ENCODE peak calls at places on chromosomes 3 and 15, in seven cellular contexts. Z is breast epithelium, O is PC-9, K is H9, R is tibial artery, L is heart right ventricle, X is cardiac muscle cell. V is an unnamed sample. For H3K4me1 and H3K27me3, the result is how much of the 10 kb centered on the place peaks cover.

GRCh38 chr15:38912067-38912466 is 347.5 kb upstream of the RASGRP1 start:
- DNase-seq in Z (no peak), O (no peak), K (no peak), R (no peak), L (no peak), X (no peak), V (no peak)

GRCh38 chr3:101072299-101072698 is 79.1 kb upstream of the ABI3BP start:
- DNase-seq in Z (no peak), O (no peak), K (no peak), R (no peak), L (no peak), X (no peak), V (no peak)

GRCh38 chr3:104696470-104696869 is 670.2 kb upstream of the ALCAM start:
- DNase-seq in Z (no peak), O (no peak), K (peak), R (no peak), L (no peak), X (no peak), V (no peak)

GRCh38 chr3:197103766-197104165 is 74.1 kb upstream of the MELTF start:
- DNase-seq in Z (no peak), O (no peak), K (no peak), R (no peak), L (no peak), X (no peak), V (no peak)

GRCh38 chr3:3189961-3190360 is 10.5 kb upstream of the CRBN start:
- DNase-seq in Z (no peak), O (no peak), K (no peak), R (no peak), L (no peak), X (no peak), V (no peak)

GRCh38 chr3:30078736-30079135 is 527.7 kb upstream of the TGFBR2 start:
- DNase-seq in Z (no peak), O (no peak), K (no peak), R (no peak), L (no peak), X (no peak), V (no peak)

GRCh38 chr3:182148360-182148759 is 436.6 kb downstream of the SOX2 start:
- DNase-seq in Z (no peak), O (no peak), K (no peak), R (no peak), L (no peak), X (no peak), V (no peak)

GRCh38 chr3:19798324-19798723 is 135.7 kb downstream of the EFHB start:
- DNase-seq in Z (no peak), O (no peak), K (no peak), R (no peak), L (no peak), X (no peak), V (no peak)

GRCh38 chr15:90192961-90193786 is 8.0 kb upstream of the SEMA4B start:
- DNase-seq in Z (no peak), O (no peak), K (no peak), R (peak), L (no peak), X (no peak), V (peak)

GRCh38 chr15:78213956-78214355 is 20.4 kb downstream of the ACSBG1 start:
- DNase-seq in Z (peak), O (no peak), K (no peak), R (no peak), L (no peak), X (no peak), V (no peak)
- H3K4me1 ChIP-seq in Z (under half), O (half or more), K (under half), R (under half), L (under half), X (under half), V (under half)

DNA sequence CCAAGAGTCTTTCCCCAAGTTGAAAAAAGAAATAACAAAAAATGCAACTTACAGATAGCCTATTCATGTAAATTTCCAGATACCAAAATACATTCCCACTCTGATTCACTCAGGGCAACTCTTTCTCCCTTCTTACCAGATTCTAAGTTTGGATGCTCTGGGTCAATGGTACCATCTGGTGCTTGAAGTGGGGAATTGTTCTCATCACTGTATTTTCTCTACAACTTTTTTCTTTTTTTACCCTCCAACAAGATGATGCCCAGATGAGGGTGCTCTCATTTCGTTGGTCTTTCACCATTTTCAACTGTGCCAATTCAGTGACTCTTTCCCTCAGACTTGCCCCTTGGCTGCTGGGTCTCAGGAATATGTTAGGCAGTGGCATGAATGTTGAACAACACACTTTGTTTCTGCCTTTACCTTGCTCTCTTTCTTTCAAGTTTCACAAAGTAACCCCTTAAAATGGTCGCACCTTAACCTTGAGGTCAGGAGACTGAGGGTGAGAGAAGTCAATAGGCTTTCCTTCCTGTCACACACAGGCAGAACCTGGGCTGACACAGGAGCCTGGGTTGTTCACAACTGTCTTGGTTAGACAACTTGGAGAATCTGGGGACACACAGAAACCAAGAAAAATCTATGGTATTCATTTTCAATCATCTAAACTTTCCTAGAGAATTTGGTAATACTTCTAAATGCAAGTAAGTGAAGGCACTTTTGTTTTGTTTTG is 330.7 kb upstream of the SLCO3A1 start:
- DNase-seq in Z (no peak), O (no peak), K (no peak), R (no peak), L (no peak), X (no peak), V (no peak)
- TF ChIP-seq CTCF in Z (no peak), O (peak), K (peak), R (no peak), L (peak), X (no peak), V (peak)

GRCh38 chr3:129604223-129604941 is 2.1 kb downstream of the PLXND1 start:
- DNase-seq in Z (no peak), O (no peak), K (no peak), R (no peak), L (no peak), X (no peak), V (no peak)
- H3K27me3 ChIP-seq in Z (under half), O (under half), K (under half), R (under half), L (under half), X (under half), V (under half)

DNA sequence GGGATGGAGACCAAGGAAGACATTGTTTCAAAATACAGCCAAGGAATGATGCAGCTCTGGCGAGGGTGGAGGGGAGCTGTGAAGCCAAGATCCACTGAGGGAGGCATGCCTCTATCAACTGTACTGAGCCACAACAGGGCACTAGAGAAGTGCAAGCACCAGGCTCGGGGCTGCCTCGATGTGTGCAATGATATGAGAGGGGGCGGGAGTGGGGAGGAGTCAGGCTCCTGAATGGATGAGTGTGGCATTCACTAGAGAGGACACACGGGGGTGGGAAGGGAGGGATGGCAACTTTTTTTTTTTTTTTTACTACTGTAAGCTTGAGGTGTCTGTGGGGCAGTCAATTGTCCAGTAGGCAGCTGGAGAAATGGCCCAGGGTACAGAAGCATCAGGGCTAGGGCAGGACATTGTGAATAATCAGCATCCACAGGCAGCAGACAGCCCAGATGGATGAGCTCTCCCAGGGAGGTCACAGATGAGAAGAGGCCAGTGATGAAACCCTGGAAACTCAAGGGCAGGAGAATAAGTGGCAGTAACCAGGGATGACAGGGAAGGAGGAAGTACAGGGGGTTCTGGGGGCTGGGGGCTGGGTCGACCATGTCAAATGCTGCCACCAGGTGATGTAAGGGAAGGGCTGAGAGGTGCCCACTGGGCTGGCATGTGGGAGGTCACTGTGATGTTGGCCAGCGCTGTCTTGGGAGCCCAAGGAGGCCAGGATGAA is 5.9 kb downstream of the STOML1 start:
- DNase-seq in Z (no peak), O (no peak), K (no peak), R (no peak), L (no peak), X (no peak), V (no peak)
- H3K4me1 ChIP-seq in Z (under half), O (half or more), K (under half), R (half or more), L (half or more), X (under half), V (half or more)

GRCh38 chr3:107668963-107669362 is 146.2 kb downstream of the BBX start:
- DNase-seq in Z (no peak), O (no peak), K (no peak), R (no peak), L (no peak), X (no peak), V (no peak)

GRCh38 chr3:107668398-107668797 is 145.6 kb downstream of the BBX start:
- DNase-seq in Z (no peak), O (no peak), K (no peak), R (no peak), L (no peak), X (no peak), V (no peak)

GRCh38 chr3:107664614-107665013 is 141.9 kb downstream of the BBX start:
- DNase-seq in Z (no peak), O (no peak), K (no peak), R (no peak), L (no peak), X (no peak), V (no peak)

GRCh38 chr3:107665351-107665750 is 142.6 kb downstream of the BBX start:
- DNase-seq in Z (no peak), O (no peak), K (no peak), R (no peak), L (no peak), X (no peak), V (no peak)

GRCh38 chr3:107666853-107667252 is 144.1 kb downstream of the BBX start:
- DNase-seq in Z (no peak), O (no peak), K (no peak), R (no peak), L (no peak), X (no peak), V (no peak)
- TF ChIP-seq CTCF in Z (no peak), O (no peak), K (no peak), R (no peak), L (no peak), X (no peak), V (no peak)

GRCh38 chr3:128572644-128573105 is 77.9 kb downstream of the RPN1 start:
- DNase-seq in Z (no peak), O (peak), K (peak), R (no peak), L (no peak), X (peak), V (no peak)

GRCh38 chr3:128573707-128574162 is 76.9 kb downstream of the RPN1 start:
- DNase-seq in Z (no peak), O (no peak), K (peak), R (no peak), L (peak), X (no peak), V (no peak)

GRCh38 chr3:128569756-128570155 is 76.8 kb upstream of the GATA2 start:
- DNase-seq in Z (no peak), O (no peak), K (no peak), R (no peak), L (no peak), X (no peak), V (no peak)

GRCh38 chr3:128573160-128573559 is 77.5 kb downstream of the RPN1 start:
- DNase-seq in Z (no peak), O (no peak), K (no peak), R (no peak), L (no peak), X (peak), V (no peak)

DNA sequence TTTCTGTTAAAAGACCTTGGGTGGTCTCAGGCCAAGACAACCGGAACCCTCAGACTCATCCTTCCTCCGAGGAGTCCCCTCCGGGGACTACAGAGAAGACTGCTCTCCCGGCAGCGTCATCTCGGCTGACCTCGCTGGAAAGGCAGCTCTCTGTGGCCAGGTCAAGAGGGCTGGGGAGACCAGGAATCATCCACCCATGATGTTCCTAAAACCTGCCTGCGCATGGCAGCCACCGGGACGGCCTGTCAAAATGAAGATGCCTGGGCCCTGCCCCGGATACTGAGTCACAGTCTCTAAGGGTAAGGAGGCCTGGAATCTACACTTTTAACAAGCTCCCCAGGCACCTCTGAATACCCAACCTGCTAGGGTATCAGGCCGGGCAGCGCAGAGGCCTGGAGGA is 78.6 kb downstream of the RPN1 start:
- DNase-seq in Z (no peak), O (no peak), K (no peak), R (no peak), L (no peak), X (no peak), V (no peak)
- H3K27me3 ChIP-seq in Z (under half), O (under half), K (under half), R (under half), L (under half), X (under half), V (under half)

GRCh38 chr3:194135806-194136518 is at the start of gene HES1:
- DNase-seq in Z (peak), O (peak), K (peak), R (peak), L (peak), X (peak), V (peak)
- H3K4me1 ChIP-seq in Z (under half), O (half or more), K (under half), R (under half), L (under half), X (under half), V (under half)

GRCh38 chr3:135514064-135514455 is 451.5 kb upstream of the PPP2R3A start:
- DNase-seq in Z (no peak), O (no peak), K (no peak), R (no peak), L (no peak), X (no peak), V (no peak)

GRCh38 chr3:135513106-135514063 is 452.1 kb upstream of the PPP2R3A start:
- DNase-seq in Z (no peak), O (peak), K (peak), R (no peak), L (no peak), X (no peak), V (peak)

DNA sequence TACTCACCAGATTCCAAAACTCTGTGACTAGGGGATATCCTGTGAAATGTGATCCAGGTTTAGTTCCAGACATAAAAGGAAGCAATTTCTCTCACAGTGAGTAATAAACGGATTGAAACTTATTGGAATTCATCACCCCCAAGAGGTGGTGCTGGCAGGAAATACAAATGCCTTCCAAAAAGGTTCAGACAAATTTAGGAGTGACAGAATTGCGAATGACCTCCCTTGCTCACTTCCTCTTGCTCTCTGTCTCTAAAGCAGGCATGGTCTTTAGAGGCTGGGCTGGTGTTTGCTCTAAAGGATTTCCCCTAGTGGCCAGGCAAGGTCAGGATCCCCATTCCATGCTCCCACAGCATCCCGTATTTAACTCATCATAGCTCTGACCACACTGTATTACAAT is 449.4 kb upstream of the PPP2R3A start:
- DNase-seq in Z (no peak), O (no peak), K (peak), R (no peak), L (no peak), X (peak), V (no peak)
- TF ChIP-seq CTCF in Z (no peak), O (no peak), K (peak), R (no peak), L (no peak), X (no peak), V (no peak)

DNA sequence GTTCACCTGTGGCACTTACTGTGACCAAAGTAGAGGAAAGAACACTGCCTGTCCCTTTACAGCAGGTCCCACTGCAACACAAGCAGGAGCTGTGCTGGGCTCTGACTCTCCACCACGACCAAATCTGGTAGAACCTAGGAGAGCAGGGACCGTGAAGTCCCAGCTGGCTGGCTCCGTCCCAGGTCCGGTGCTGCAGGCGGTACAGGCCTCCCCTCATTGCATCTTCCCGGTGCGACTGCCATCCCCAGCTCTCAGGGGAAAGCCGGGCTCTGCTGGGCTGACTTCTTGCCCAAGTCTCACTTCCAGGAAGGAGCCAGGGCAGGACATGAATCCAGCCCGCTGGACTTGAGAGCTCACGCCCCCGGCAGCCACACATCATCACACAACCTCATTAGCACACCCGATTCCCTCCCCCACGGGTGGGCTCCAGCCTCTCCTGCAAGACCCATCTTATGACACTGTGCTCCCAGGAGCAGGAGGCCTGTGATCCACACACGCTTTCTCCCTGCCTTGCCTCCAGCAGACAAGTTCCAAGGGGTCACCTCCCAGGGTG is 33.7 kb downstream of the RGMA start:
- DNase-seq in Z (no peak), O (no peak), K (no peak), R (no peak), L (no peak), X (no peak), V (no peak)
- H3K27me3 ChIP-seq in Z (under half), O (under half), K (under half), R (under half), L (under half), X (under half), V (under half)

GRCh38 chr15:70812827-70813364 is 41.1 kb downstream of the LARP6 start:
- DNase-seq in Z (no peak), O (no peak), K (no peak), R (no peak), L (no peak), X (no peak), V (no peak)
- H3K4me1 ChIP-seq in Z (under half), O (under half), K (under half), R (under half), L (under half), X (under half), V (under half)